ENCODE peak calls at places on chromosomes 7 and 10, in four cellular contexts. H is HuH-7, B is T-helper 1 cell, E is H7. F is an unnamed sample.

GRCh38 chr7:2873686-2874551 is 29.8 kb upstream of the GNA12 start:
- DNase-seq in H (no peak), E (peak; percentile 85), B (no peak), F (no peak)

GRCh38 chr10:11284291-11285085 is 266.8 kb downstream of the CELF2 start:
- DNase-seq in H (no peak), B (no peak), E (no peak), F (no peak)

GRCh38 chr7:131231381-131232220 is 96.1 kb upstream of the MKLN1 start:
- DNase-seq in E (no peak), B (peak; percentile 51), H (no peak), F (no peak)

GRCh38 chr7:47501406-47501805 is 80.5 kb downstream of the TNS3 start:
- DNase-seq in B (no peak), H (no peak), E (no peak), F (peak; percentile 46)

GRCh38 chr7:121872831-121873764 is at the start of gene PTPRZ1:
- DNase-seq in H (peak; percentile 50), E (peak; percentile 92), B (no peak), F (no peak)

GRCh38 chr10:84008878-84009277 is 130.4 kb upstream of the GHITM start:
- DNase-seq in B (peak; percentile 5), H (peak; percentile 30), E (peak; percentile 60), F (no peak)

GRCh38 chr7:38411404-38411803 is 138.0 kb upstream of the TARP start:
- DNase-seq in E (peak; percentile 34), H (peak; percentile 18), B (no peak), F (no peak)

GRCh38 chr10:104299031-104299904 is 30.3 kb downstream of the GSTO2 start:
- DNase-seq in B (no peak), E (no peak), H (no peak), F (peak; percentile 36)

GRCh38 chr7:70794962-70795361 is 337.0 kb upstream of the GALNT17 start:
- DNase-seq in B (no peak), H (no peak), E (peak; percentile 2), F (no peak)

GRCh38 chr7:131723926-131724325 is 167.5 kb upstream of the PODXL start:
- DNase-seq in H (peak; percentile 17), B (no peak), E (no peak), F (no peak)

GRCh38 chr7:50266893-50267386 is 37.6 kb upstream of the IKZF1 start:
- DNase-seq in E (no peak), B (peak; percentile 55), H (no peak), F (no peak)